ENCODE peak calls at places on chromosomes 12 and 14, in six cellular contexts. F is HepG2, D is A549, L is SK-N-SH, P is GM12878, R is H1. T is an unnamed sample.

GRCh38 chr12:13811061-13811460 is 170.3 kb downstream of the GRIN2B start:
- DNase-seq in P (no peak), L (no peak), R (no peak), F (no peak), D (no peak), T (no peak)

GRCh38 chr12:69459477-69459876 is 10.7 kb upstream of the FRS2 start:
- DNase-seq in D (no peak), P (no peak), R (no peak), L (no peak), F (no peak), T (no peak)

GRCh38 chr12:42741771-42742510 is 152.4 kb upstream of the PRICKLE1 start:
- DNase-seq in P (no peak), L (no peak), R (no peak), F (no peak), D (no peak), T (no peak)

GRCh38 chr14:95507701-95508103 is 8.7 kb downstream of the SYNE3 start:
- DNase-seq in P (no peak), R (no peak), L (peak; percentile 55), D (no peak), F (no peak), T (no peak)

GRCh38 chr12:14777271-14777670 is 26.0 kb downstream of the WBP11 start:
- DNase-seq in R (no peak), L (no peak), D (no peak), F (peak; percentile 77), P (no peak), T (no peak)

GRCh38 chr14:23590198-23590597 is 11.6 kb upstream of the JPH4 start:
- DNase-seq in P (no peak), D (no peak), L (no peak), R (no peak), F (no peak), T (no peak)

GRCh38 chr12:122835693-122836026 is 403 bp downstream of the HIP1R start:
- DNase-seq in L (peak; percentile 83), P (no peak), F (no peak), R (no peak), D (peak; percentile 46), T (peak; percentile 74)

GRCh38 chr12:30533518-30533917 is 162.2 kb downstream of the IPO8 start:
- DNase-seq in R (no peak), L (no peak), D (no peak), P (no peak), F (no peak), T (no peak)

GRCh38 chr12:51823875-51824565 is 24.5 kb downstream of the FIGNL2 start:
- DNase-seq in P (no peak), R (no peak), D (peak; percentile 70), L (peak; percentile 66), F (peak; percentile 59), T (peak; percentile 48)

GRCh38 chr14:61063461-61063860 is 82.4 kb downstream of the SLC38A6 start:
- DNase-seq in P (no peak), R (no peak), L (no peak), F (no peak), D (no peak), T (no peak)

DNA sequence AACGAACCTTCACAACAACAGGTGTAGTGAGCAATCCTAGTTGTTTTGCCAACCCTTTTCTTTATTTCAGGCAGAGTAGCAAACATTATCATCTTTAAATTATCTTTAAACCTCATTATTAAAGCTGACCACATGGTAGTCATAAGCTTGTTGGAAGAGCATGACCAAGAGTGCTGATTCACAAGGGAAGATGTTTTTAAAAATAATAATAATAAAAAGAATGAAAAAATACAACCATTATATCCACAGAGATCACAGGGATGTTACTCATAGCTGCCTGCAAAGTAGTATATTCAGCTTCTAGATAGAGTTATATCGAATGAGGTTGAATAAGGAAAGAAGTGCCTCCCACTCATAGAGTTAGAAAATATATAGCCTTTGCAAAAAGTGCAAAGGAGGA is 101.0 kb upstream of the FLRT2 start:
- DNase-seq in P (no peak), F (no peak), L (no peak), D (no peak), R (no peak), T (no peak)
- TF ChIP-seq CHD2 in P (no peak), F (no peak), L (no peak), D (no peak), R (no peak), T (no peak)

GRCh38 chr12:131087302-131087818 is 133.7 kb downstream of the ADGRD1 start:
- DNase-seq in P (no peak), L (no peak), D (no peak), R (no peak), F (no peak), T (no peak)
- TF ChIP-seq CHD2 in P (no peak), L (no peak), D (no peak), R (no peak), F (no peak), T (no peak)

GRCh38 chr14:19895282-19895681 is 20.3 kb downstream of the OR4K2 start:
- DNase-seq in F (no peak), L (no peak), P (no peak), R (no peak), D (no peak), T (no peak)
- TF ChIP-seq CHD2 in F (no peak), L (no peak), P (no peak), R (no peak), D (no peak), T (no peak)

DNA sequence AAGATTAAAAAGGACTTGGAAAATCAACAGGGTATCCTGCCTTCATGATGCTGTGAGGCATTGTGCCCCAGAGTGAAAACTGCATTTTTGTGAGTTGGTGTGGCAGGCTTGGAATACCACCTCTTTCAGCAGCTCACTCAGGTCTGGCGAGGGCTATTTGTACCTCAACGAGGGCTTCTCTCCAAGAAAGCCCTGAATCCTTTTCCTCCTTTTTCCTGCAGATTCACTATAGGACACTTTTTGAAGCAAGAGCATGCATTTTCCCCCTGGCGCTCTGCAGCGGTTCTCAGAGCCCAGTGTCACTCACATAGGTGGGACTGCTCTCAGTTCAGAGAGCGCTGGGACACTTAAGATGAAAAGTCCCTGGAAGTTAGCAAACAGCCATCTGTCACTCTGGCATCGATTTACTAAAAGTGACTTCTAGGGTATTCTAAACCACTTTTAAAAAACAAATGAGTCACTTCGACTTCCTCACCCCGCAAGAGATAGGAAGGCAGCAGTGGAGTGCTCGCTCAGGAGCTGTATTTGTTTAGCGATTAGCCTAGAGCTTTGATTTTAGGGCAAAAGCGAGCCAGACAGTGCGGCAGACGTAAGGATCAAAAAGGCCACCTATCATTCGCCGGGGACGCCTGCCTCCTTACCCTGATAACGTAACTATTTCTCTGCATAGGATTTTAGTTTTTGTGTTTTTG is 782 bp upstream of the LGR5 start:
- DNase-seq in P (no peak), L (peak; percentile 46), R (no peak), F (peak; percentile 98), D (no peak), T (no peak)
- TF ChIP-seq CHD2 in P (no peak), L (no peak), R (no peak), F (no peak), D (no peak), T (no peak)

GRCh38 chr12:106982229-106982628 is 4.7 kb downstream of the MTERF2 start:
- DNase-seq in L (no peak), D (no peak), P (no peak), F (no peak), R (no peak), T (no peak)
- TF ChIP-seq CHD2 in L (no peak), D (no peak), P (no peak), F (no peak), R (no peak), T (no peak)

GRCh38 chr12:57519758-57520007 is 631 bp downstream of the DDIT3 start:
- DNase-seq in R (no peak), D (no peak), L (no peak), F (no peak), P (no peak), T (no peak)
- TF ChIP-seq CHD2 in R (no peak), D (no peak), L (no peak), F (no peak), P (no peak), T (no peak)

DNA sequence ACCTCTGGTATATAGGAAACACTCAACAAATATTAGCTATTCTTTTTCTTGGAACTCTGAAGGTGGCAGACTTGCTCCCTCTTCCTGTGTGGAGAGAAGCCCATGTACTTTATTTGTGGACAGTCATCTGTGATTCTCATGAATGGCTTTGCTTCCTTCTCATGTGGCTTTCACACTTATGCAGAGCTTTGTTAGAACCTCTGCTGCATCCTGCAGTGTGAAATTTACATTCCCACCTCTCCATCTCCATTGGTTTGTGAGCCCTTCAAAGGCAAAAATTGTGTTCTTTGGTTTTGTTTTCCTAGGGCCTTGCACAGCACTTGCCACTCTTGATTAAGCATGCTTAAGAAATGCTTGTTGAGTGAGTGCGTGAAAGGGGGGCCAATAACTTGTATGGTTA is 51.9 kb downstream of the BICD1 start:
- DNase-seq in P (no peak), L (no peak), R (no peak), F (no peak), D (no peak), T (no peak)
- TF ChIP-seq CHD2 in P (no peak), L (no peak), R (no peak), F (no peak), D (no peak), T (no peak)

GRCh38 chr12:88451254-88451653 is 129.0 kb downstream of the KITLG start:
- DNase-seq in D (no peak), R (no peak), P (no peak), L (no peak), F (no peak), T (no peak)
- TF ChIP-seq CHD2 in D (no peak), R (no peak), P (no peak), L (no peak), F (no peak), T (no peak)

GRCh38 chr12:95385246-95385645 is 88.7 kb upstream of the METAP2 start:
- DNase-seq in F (no peak), R (no peak), P (no peak), D (no peak), L (no peak), T (peak; percentile 12)
- TF ChIP-seq CHD2 in F (no peak), R (no peak), P (no peak), D (no peak), L (no peak), T (no peak)